ENCODE peak calls at places on chromosomes 12 and 14, in eight cellular contexts. V, T, I, E, M, J, B and K are unnamed samples.

GRCh38 chr12:27199638-27200300 is 44.3 kb upstream of the STK38L start:
- DNase-seq in V (no peak), T (no peak), I (peak; percentile 7), E (peak; percentile 26), M (no peak), J (no peak), B (no peak), K (no peak)

GRCh38 chr12:101924647-101925046 is 47.3 kb downstream of the DRAM1 start:
- DNase-seq in V (no peak), T (no peak), I (peak; percentile 41), E (peak; percentile 40), M (no peak), J (no peak), B (no peak), K (no peak)

GRCh38 chr12:131279281-131279921 is 325.7 kb downstream of the ADGRD1 start:
- DNase-seq in V (no peak), T (no peak), I (no peak), E (no peak), M (no peak), J (no peak), B (no peak), K (no peak)

GRCh38 chr12:131345521-131346436 is 365.1 kb upstream of the SFSWAP start:
- DNase-seq in V (no peak), T (no peak), I (no peak), E (no peak), M (no peak), J (no peak), B (no peak), K (no peak)

GRCh38 chr12:29066061-29066588 is 83.0 kb upstream of the FAR2 start:
- DNase-seq in V (no peak), T (no peak), I (peak; percentile 82), E (peak; percentile 83), M (no peak), J (peak; percentile 40), B (no peak), K (peak; percentile 73)

GRCh38 chr12:101616027-101616494 is 21.3 kb downstream of the MYBPC1 start:
- DNase-seq in V (no peak), T (no peak), I (peak; percentile 52), E (peak; percentile 7), M (no peak), J (no peak), B (no peak), K (peak; percentile 74)

GRCh38 chr14:69263364-69263763 is 3.4 kb downstream of the GALNT16 start:
- DNase-seq in V (peak; percentile 80), T (no peak), I (peak; percentile 90), E (peak; percentile 99), M (no peak), J (no peak), B (no peak), K (peak; percentile 66)

GRCh38 chr12:89707992-89708792 is 446 bp downstream of the ATP2B1 start:
- DNase-seq in V (peak; percentile 56), T (peak; percentile 51), I (peak; percentile 27), E (peak; percentile 34), M (peak; percentile 47), J (no peak), B (peak; percentile 53), K (peak; percentile 29)

GRCh38 chr12:102879144-102879763 is 37.8 kb downstream of the PAH start:
- DNase-seq in V (peak; percentile 87), T (peak; percentile 51), I (peak; percentile 25), E (peak; percentile 39), M (no peak), J (peak; percentile 76), B (peak; percentile 84), K (peak; percentile 86)

GRCh38 chr12:537772-538171 is 78.0 kb downstream of the B4GALNT3 start:
- DNase-seq in V (no peak), T (no peak), I (no peak), E (no peak), M (no peak), J (peak; percentile 29), B (no peak), K (peak; percentile 76)

GRCh38 chr14:36659822-36660735 is 1.6 kb upstream of the PAX9 start:
- DNase-seq in V (no peak), T (peak; percentile 57), I (no peak), E (no peak), M (no peak), J (no peak), B (no peak), K (no peak)

GRCh38 chr12:124971603-124972002 is 17.3 kb downstream of the DHX37 start:
- DNase-seq in V (no peak), T (no peak), I (no peak), E (no peak), M (no peak), J (no peak), B (no peak), K (no peak)

GRCh38 chr12:6327159-6327558 is 14.7 kb downstream of the TNFRSF1A start:
- DNase-seq in V (no peak), T (no peak), I (no peak), E (no peak), M (no peak), J (no peak), B (no peak), K (no peak)

GRCh38 chr12:54603173-54603814 is 14.8 kb upstream of the PPP1R1A start:
- DNase-seq in V (peak; percentile 83), T (peak; percentile 75), I (peak; percentile 84), E (peak; percentile 87), M (peak; percentile 69), J (peak; percentile 71), B (peak; percentile 86), K (peak; percentile 78)

GRCh38 chr12:88897723-88898122 is 317.5 kb upstream of the KITLG start:
- DNase-seq in V (no peak), T (no peak), I (peak; percentile 24), E (peak; percentile 68), M (no peak), J (no peak), B (no peak), K (no peak)

GRCh38 chr14:94897583-94897982 is 127.7 kb upstream of the GSC start:
- DNase-seq in V (no peak), T (no peak), I (no peak), E (no peak), M (no peak), J (no peak), B (no peak), K (no peak)

GRCh38 chr12:93425736-93426363 is 15.9 kb downstream of the UBE2N start:
- DNase-seq in V (no peak), T (no peak), I (no peak), E (no peak), M (no peak), J (no peak), B (no peak), K (no peak)

GRCh38 chr12:90510948-90511347 is 444.0 kb downstream of the CCER1 start:
- DNase-seq in V (no peak), T (no peak), I (no peak), E (peak; percentile 77), M (no peak), J (no peak), B (no peak), K (peak; percentile 4)

GRCh38 chr12:14883663-14884062 is 2.0 kb downstream of the MGP start:
- DNase-seq in V (no peak), T (no peak), I (peak; percentile 40), E (no peak), M (no peak), J (no peak), B (no peak), K (no peak)

DNA sequence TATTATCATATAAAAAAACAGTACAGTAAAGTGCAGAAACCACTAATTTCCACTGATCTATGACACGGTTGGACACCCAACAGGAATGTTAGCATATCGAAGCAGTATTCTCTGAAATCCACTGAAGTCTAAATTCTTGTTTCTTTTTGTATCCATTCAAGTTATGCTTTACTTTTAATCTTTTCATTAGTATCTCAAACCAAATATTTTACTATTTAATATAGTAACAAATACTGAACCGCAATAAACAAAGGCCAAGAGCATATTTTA is 41.1 kb downstream of the ATXN2 start:
- DNase-seq in V (no peak), T (no peak), I (no peak), E (no peak), M (no peak), J (no peak), B (no peak), K (no peak)
- TF ChIP-seq CTCF in V (no peak), T (no peak), I (no peak), E (no peak), M (no peak), J (no peak), B (no peak), K (no peak)

GRCh38 chr12:121918679-121919038 is 267 bp downstream of the CFAP251 start:
- DNase-seq in V (no peak), T (peak; percentile 44), I (no peak), E (no peak), M (no peak), J (no peak), B (no peak), K (no peak)

GRCh38 chr12:121921106-121921505 is 2.7 kb downstream of the CFAP251 start:
- DNase-seq in V (no peak), T (no peak), I (no peak), E (no peak), M (no peak), J (no peak), B (no peak), K (no peak)

GRCh38 chr12:121915841-121916321 is 2.5 kb upstream of the CFAP251 start:
- DNase-seq in V (no peak), T (no peak), I (no peak), E (peak; percentile 68), M (no peak), J (no peak), B (no peak), K (no peak)

GRCh38 chr12:121916719-121917118 is 1.7 kb upstream of the CFAP251 start:
- DNase-seq in V (no peak), T (no peak), I (peak; percentile 62), E (peak; percentile 47), M (no peak), J (no peak), B (no peak), K (no peak)

GRCh38 chr12:121917950-121918678 is at the start of gene CFAP251:
- DNase-seq in V (peak; percentile 99), T (peak; percentile 98), I (peak; percentile 78), E (peak; percentile 65), M (peak; percentile 94), J (peak; percentile 85), B (peak; percentile 84), K (no peak)
- TF ChIP-seq CTCF in V (peak; percentile 97), T (peak; percentile 61), I (peak; percentile 54), E (peak; percentile 51), M (peak; percentile 80), J (peak; percentile 76), B (peak; percentile 48), K (no peak)

GRCh38 chr12:121296618-121297476 is at the start of gene CAMKK2:
- DNase-seq in V (peak; percentile 85), T (peak; percentile 85), I (peak; percentile 86), E (peak; percentile 69), M (peak; percentile 86), J (peak; percentile 54), B (peak; percentile 77), K (peak; percentile 82)
- TF ChIP-seq CTCF in V (no peak), T (no peak), I (peak; percentile 2), E (no peak), M (no peak), J (peak; percentile 7), B (peak; percentile 20), K (peak; percentile 26)

DNA sequence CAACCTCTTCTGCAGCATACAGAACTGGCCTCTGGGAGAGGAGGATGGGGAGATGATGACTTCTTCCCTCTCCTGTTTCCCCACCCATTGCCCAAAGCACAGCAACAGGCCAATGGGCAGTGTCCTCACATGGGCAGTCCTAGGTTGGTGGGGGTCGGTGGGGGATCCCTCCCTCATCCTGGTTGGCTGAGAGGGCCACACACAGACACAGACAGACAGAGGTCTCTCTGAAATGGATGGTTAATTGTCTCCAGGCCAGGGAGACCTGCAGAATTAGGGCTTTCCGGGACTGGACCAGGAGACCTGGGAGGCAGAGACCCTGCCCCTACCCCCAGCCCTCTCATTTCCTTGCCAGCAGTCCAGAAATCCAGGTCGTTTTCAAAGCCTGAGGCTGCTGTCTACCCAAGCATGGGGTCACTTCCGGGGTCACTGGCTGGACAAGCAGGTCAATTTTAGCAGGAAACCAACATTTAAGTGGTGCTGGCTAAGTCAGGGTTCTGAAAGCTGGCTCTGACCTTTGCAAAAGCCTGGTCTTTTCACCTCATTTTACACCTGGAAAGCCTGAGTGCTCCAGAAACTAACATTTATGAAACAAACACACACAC is 48.6 kb upstream of the TBX3 start:
- DNase-seq in V (no peak), T (no peak), I (no peak), E (no peak), M (no peak), J (no peak), B (no peak), K (no peak)
- TF ChIP-seq CTCF in V (no peak), T (no peak), I (no peak), E (no peak), M (no peak), J (no peak), B (no peak), K (no peak)